ENCODE peak calls at places on chromosomes 7 and 10, in four cellular contexts. L is psoas muscle, D is adipocyte, W is GM23248. K is an unnamed sample. For H3K4me1, the result is how much of the 10 kb centered on the place peaks cover.

GRCh38 chr10:9339702-9340101 is 1285.2 kb downstream of the GATA3 start:
- DNase-seq in L (no peak), D (no peak), W (no peak), K (no peak)

GRCh38 chr10:131650771-131651673 is 249.8 kb upstream of the PPP2R2D start:
- DNase-seq in L (no peak), D (no peak), W (no peak), K (no peak)

GRCh38 chr7:7178081-7178480 is 4.3 kb upstream of the C1GALT1 start:
- DNase-seq in L (no peak), D (peak), W (peak), K (no peak)

GRCh38 chr7:8781166-8781565 is 347.8 kb downstream of the NXPH1 start:
- DNase-seq in L (no peak), D (no peak), W (no peak), K (no peak)

GRCh38 chr10:70812814-70813213 is 2.9 kb upstream of the SGPL1 start:
- DNase-seq in L (no peak), D (no peak), W (no peak), K (no peak)

GRCh38 chr10:63700935-63701263 is 179.7 kb downstream of the REEP3 start:
- DNase-seq in L (no peak), D (peak), W (peak), K (no peak)

GRCh38 chr7:39682042-39682441 is 58.7 kb downstream of the RALA start:
- DNase-seq in L (no peak), D (no peak), W (no peak), K (no peak)

GRCh38 chr7:96547371-96547811 is 162.3 kb downstream of the SEM1 start:
- DNase-seq in L (no peak), D (peak), W (no peak), K (no peak)

GRCh38 chr7:35878356-35878755 is 77.5 kb downstream of the SEPTIN7 start:
- DNase-seq in L (no peak), D (no peak), W (peak), K (no peak)

GRCh38 chr7:116686812-116687419 is 14.9 kb downstream of the MET start:
- DNase-seq in L (no peak), D (no peak), W (no peak), K (no peak)

GRCh38 chr7:140485463-140486265 is 6.4 kb upstream of the MKRN1 start:
- DNase-seq in L (peak), D (no peak), W (no peak), K (no peak)

GRCh38 chr7:151727579-151728285 is 149.2 kb downstream of the PRKAG2 start:
- DNase-seq in L (peak), D (peak), W (peak), K (peak)

GRCh38 chr7:30469303-30469702 is 9.3 kb downstream of the NOD1 start:
- DNase-seq in L (peak), D (peak), W (peak), K (peak)

GRCh38 chr7:141013345-141013715 is 1.4 kb downstream of the MRPS33 start:
- DNase-seq in L (no peak), D (peak), W (peak), K (no peak)

GRCh38 chr10:74983383-74983782 is 128.1 kb upstream of the SAMD8 start:
- DNase-seq in L (no peak), D (no peak), W (no peak), K (no peak)
- H3K4me1 ChIP-seq in L (under half), D (under half), W (under half), K (under half)

GRCh38 chr10:79137826-79138225 is 69.1 kb downstream of the ZMIZ1 start:
- DNase-seq in L (peak), D (no peak), W (no peak), K (no peak)
- H3K4me1 ChIP-seq in L (half or more), D (half or more), W (under half), K (under half)

DNA sequence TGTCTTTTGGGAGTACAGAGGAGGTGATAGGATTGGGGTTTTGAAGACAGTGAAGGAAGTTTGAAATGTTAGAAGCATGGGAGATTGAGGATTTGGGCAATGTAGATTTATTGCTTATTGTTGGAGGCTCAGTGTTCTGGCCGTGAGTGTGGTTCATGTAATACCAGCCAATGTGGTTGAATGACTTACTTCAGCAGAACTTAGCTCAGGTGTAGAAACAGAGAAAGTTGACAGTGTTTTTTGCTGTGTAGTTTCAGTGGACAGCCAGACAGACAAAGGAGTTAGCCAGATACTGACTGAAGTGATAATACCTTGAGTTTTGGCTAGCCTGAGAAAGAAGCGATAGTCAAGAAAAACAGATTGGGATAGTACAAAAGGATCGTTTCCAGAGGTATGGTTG is 88.5 kb downstream of the AHCYL2 start:
- DNase-seq in L (no peak), D (no peak), W (no peak), K (no peak)
- H3K4me1 ChIP-seq in L (under half), D (under half), W (under half), K (under half)

GRCh38 chr7:92646966-92647625 is 56.9 kb upstream of the FAM133B start:
- DNase-seq in L (no peak), D (no peak), W (no peak), K (no peak)

GRCh38 chr7:92648082-92648481 is 57.9 kb upstream of the FAM133B start:
- DNase-seq in L (no peak), D (no peak), W (no peak), K (no peak)

GRCh38 chr7:92645531-92646061 is 55.4 kb upstream of the FAM133B start:
- DNase-seq in L (no peak), D (no peak), W (no peak), K (no peak)

GRCh38 chr7:92645114-92645497 is 54.9 kb upstream of the FAM133B start:
- DNase-seq in L (no peak), D (no peak), W (no peak), K (no peak)

GRCh38 chr7:92647652-92648051 is 57.5 kb upstream of the FAM133B start:
- DNase-seq in L (no peak), D (no peak), W (no peak), K (no peak)
- H3K4me1 ChIP-seq in L (under half), D (under half), W (under half), K (under half)

GRCh38 chr10:59621771-59622170 is 87.9 kb downstream of the SLC16A9 start:
- DNase-seq in L (no peak), D (no peak), W (no peak), K (no peak)

GRCh38 chr10:59624951-59625350 is 84.7 kb downstream of the SLC16A9 start:
- DNase-seq in L (no peak), D (no peak), W (no peak), K (no peak)

GRCh38 chr10:59623823-59624535 is 85.7 kb downstream of the SLC16A9 start:
- DNase-seq in L (no peak), D (no peak), W (no peak), K (no peak)

GRCh38 chr10:59622320-59622901 is 87.2 kb downstream of the SLC16A9 start:
- DNase-seq in L (no peak), D (peak), W (peak), K (peak)

GRCh38 chr10:59623100-59623822 is 86.4 kb downstream of the SLC16A9 start:
- DNase-seq in L (no peak), D (no peak), W (no peak), K (no peak)
- H3K4me1 ChIP-seq in L (under half), D (under half), W (under half), K (under half)

GRCh38 chr10:132671171-132672154 is 114.5 kb downstream of the NKX6-2 start:
- DNase-seq in L (peak), D (no peak), W (no peak), K (no peak)
- H3K4me1 ChIP-seq in L (under half), D (under half), W (under half), K (under half)

GRCh38 chr10:19917756-19918478 is 101.7 kb downstream of the PLXDC2 start:
- DNase-seq in L (no peak), D (no peak), W (no peak), K (no peak)

GRCh38 chr10:19921300-19922140 is 105.3 kb downstream of the PLXDC2 start:
- DNase-seq in L (no peak), D (no peak), W (peak), K (no peak)

GRCh38 chr10:19915816-19916215 is 99.6 kb downstream of the PLXDC2 start:
- DNase-seq in L (no peak), D (no peak), W (no peak), K (no peak)

GRCh38 chr10:19920075-19920726 is 104.0 kb downstream of the PLXDC2 start:
- DNase-seq in L (no peak), D (no peak), W (no peak), K (no peak)

DNA sequence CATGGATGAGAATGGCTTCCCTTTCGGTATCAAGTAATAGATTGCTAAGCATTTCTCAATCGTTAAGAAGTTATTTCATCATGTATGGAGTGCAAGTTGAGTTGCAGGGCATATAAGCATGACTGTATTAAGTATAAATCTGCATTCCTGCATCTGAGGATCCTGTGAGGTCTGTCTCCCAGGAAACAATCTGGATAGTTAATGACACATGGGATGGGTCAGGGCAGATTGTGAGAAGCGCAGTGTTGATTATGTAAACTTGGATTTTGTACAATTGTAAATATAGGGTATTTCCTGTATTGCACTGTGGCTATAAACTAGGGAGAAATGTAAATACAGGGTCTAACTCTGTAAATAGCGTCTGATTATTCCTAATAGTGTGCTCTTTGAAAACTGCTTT is 102.6 kb downstream of the PLXDC2 start:
- DNase-seq in L (no peak), D (no peak), W (peak), K (no peak)
- H3K4me1 ChIP-seq in L (under half), D (under half), W (under half), K (under half)

DNA sequence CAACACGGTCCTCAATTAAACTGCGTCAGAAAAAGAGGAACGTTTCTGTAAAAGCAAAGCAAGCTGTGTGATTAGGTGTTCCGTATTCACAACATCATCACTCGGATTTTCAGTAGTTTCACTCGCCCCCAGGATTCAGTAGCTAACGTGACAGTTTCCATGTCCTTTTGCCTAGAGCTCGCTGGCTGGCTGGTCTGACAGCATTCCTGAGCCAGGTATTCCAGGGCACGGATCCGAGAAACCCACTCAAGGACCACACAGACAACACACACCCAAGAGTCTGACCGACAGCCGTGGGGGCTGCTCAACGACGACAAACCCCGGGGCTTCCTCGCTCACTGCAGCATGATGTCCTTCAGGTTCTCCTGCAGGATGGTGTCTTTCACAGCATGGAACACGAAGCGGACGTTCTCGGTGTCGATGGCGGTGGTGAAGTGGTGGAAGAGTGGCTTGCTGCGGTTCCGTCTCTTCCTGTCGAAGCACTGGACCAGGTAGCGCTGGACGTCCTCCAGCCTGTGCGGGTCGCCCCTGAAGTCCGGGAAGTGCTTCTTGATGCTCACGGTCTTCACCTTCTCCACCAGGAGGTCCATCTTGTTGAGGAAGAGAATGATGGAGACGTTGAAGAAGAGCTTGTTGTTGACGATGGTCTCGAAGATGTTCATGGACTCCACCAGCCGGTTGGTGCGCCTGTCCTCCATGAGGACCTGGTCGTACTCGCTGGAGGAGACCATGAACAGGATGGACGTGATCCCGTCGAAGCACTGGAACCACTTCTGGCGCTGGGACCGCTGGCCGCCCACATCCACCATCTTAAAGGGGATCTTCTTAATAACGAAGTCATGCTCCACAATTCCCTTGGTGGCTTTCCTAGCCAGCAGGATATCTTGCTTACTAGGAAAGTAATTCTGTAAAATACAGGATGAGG is 43.1 kb downstream of the AMZ1 start:
- DNase-seq in L (peak), D (no peak), W (no peak), K (no peak)
- H3K4me1 ChIP-seq in L (under half), D (under half), W (under half), K (under half)

DNA sequence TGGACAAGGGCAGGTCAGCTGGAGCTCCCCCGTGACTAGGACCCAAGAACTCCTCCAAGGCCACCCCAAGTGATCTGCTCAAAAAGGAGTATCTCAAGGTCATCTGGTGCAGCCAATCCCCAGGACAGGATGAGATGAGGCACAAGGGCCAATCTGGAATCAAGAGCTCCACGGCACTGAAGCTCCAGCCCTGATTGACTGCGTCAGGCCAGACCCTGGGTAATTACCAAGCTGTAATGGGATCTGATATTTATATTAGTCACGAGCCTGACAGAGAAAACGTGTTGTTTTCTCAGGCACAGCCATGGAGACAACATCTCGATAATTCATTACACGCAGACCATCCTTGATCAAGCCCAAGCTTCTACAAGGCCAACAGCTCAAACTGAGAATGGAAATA is 4.2 kb downstream of the KCNMA1 start:
- DNase-seq in L (no peak), D (no peak), W (no peak), K (no peak)
- H3K4me1 ChIP-seq in L (under half), D (under half), W (under half), K (under half)

K was measured in uterus.